ENCODE peak calls at places on chromosomes 7 and 10, in four cellular contexts. H, M, Y and F are unnamed samples.

GRCh38 chr10:117652228-117653169 is 110.0 kb downstream of the EMX2 start:
- DNase-seq in H (no peak), M (peak; percentile 16), Y (no peak), F (no peak)

GRCh38 chr10:89556590-89556989 is 21.2 kb upstream of the SLC16A12 start:
- DNase-seq in H (peak; percentile 45), M (no peak), Y (no peak), F (no peak)

GRCh38 chr10:124721295-124722052 is 22.7 kb downstream of the FAM53B start:
- DNase-seq in H (no peak), M (no peak), Y (no peak), F (no peak)

GRCh38 chr10:133159950-133160812 is at the start of gene KNDC1:
- DNase-seq in H (peak; percentile 17), M (no peak), Y (peak; percentile 75), F (peak; percentile 32)

GRCh38 chr7:27113991-27114866 is 11.7 kb upstream of the HOXA2 start:
- DNase-seq in H (peak; percentile 69), M (peak; percentile 68), Y (peak; percentile 41), F (peak; percentile 71)

GRCh38 chr10:11610855-11611247 is 599 bp downstream of the USP6NL start:
- DNase-seq in H (peak; percentile 37), M (peak; percentile 28), Y (peak; percentile 46), F (peak; percentile 19)

GRCh38 chr7:4163565-4164203 is 518.4 kb upstream of the FOXK1 start:
- DNase-seq in H (no peak), M (no peak), Y (no peak), F (no peak)

GRCh38 chr7:87875151-87876039 is 765 bp downstream of the SLC25A40 start:
- DNase-seq in H (peak; percentile 2), M (peak; percentile 9), Y (peak; percentile 59), F (no peak)

GRCh38 chr10:112972606-112973005 is 22.6 kb downstream of the TCF7L2 start:
- DNase-seq in H (no peak), M (no peak), Y (no peak), F (no peak)

GRCh38 chr7:134477954-134478353 is 19.1 kb upstream of the AKR1B1 start:
- DNase-seq in H (peak; percentile 22), M (no peak), Y (no peak), F (no peak)

GRCh38 chr7:22920664-22921063 is 93.3 kb downstream of the HYCC1 start:
- DNase-seq in H (no peak), M (peak; percentile 24), Y (no peak), F (no peak)

GRCh38 chr10:123062726-123063125 is 53.9 kb downstream of the ACADSB start:
- DNase-seq in H (no peak), M (no peak), Y (no peak), F (no peak)

GRCh38 chr10:94307046-94307615 is 55.6 kb downstream of the NOC3L start:
- DNase-seq in H (no peak), M (no peak), Y (no peak), F (no peak)

GRCh38 chr10:110865184-110865803 is 6.4 kb upstream of the PDCD4 start:
- DNase-seq in H (peak; percentile 27), M (peak; percentile 70), Y (no peak), F (peak; percentile 79)

GRCh38 chr10:34526758-34527730 is 288.1 kb downstream of the PARD3 start:
- DNase-seq in H (peak; percentile 98), M (peak; percentile 86), Y (peak; percentile 79), F (peak; percentile 76)

GRCh38 chr7:45387837-45388236 is 186.3 kb upstream of the ADCY1 start:
- DNase-seq in H (no peak), M (no peak), Y (no peak), F (no peak)

GRCh38 chr7:25429731-25430130 is 201.4 kb upstream of the NPVF start:
- DNase-seq in H (no peak), M (no peak), Y (no peak), F (no peak)

GRCh38 chr10:58457761-58458616 is 54.7 kb upstream of the BICC1 start:
- DNase-seq in H (peak; percentile 98), M (peak; percentile 38), Y (no peak), F (no peak)

GRCh38 chr10:98404571-98405396 is 10.2 kb downstream of the PYROXD2 start:
- DNase-seq in H (peak; percentile 76), M (peak; percentile 60), Y (no peak), F (peak; percentile 20)
- H3K4me2 ChIP-seq in H (peak overlapping the region; percentile 50), M (peak overlapping the region; percentile 38), Y (no peak overlapping the region), F (peak overlapping the region; percentile 73)

DNA sequence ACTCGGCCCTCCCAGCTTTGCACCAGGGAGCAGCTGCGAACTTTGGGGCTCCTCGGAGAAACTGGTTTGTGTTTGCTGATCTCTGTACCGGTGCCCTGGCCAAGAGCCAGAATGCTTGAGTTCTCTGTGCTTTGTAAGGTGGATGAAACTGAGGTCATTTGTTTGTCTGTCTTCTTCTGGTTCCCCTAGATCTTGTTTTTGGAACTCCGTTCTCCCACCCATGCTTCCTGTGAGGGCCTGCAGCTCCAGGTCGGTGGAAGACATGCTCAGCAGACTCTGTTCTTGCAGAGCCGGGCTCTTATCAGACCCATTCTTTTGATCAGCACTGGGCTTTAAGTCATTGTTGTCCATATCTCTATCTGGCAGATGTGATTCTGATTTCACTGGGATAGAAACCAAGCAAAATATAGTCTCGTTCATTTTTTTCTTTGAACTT is 31.4 kb downstream of the JCAD start:
- DNase-seq in H (no peak), M (no peak), Y (no peak), F (no peak)
- TF ChIP-seq CTCF in H (no peak), M (no peak), Y (no peak), F (no peak)

DNA sequence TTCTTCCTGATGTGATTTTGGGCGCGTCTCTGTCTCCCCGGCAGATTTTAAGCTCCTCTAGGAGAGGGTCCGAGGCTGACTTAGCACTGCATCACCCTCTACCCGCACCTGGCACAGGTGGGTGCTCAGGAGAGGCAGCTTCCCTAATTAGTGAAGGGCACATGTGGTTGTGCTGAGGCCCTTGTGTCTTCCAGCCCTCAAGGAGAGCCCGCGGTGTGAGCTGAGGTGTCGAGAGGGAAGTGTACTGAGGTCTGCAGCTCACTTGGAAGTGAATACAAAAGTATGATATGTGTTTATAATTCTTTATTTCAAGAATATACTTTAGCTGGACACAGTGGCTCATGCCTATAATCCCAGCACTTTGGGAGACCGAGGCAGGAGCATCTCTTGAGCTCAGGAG is 20.4 kb upstream of the JAKMIP3 start:
- DNase-seq in H (no peak), M (no peak), Y (no peak), F (no peak)
- H3K4me2 ChIP-seq in H (no peak overlapping the region), M (no peak overlapping the region), Y (no peak overlapping the region), F (no peak overlapping the region)

GRCh38 chr7:37352974-37353948 is 95.4 kb downstream of the ELMO1 start:
- DNase-seq in H (no peak), M (no peak), Y (peak; percentile 67), F (no peak)
- TF ChIP-seq CTCF in H (no peak), M (no peak), Y (peak; percentile 61), F (peak; percentile 63)

DNA sequence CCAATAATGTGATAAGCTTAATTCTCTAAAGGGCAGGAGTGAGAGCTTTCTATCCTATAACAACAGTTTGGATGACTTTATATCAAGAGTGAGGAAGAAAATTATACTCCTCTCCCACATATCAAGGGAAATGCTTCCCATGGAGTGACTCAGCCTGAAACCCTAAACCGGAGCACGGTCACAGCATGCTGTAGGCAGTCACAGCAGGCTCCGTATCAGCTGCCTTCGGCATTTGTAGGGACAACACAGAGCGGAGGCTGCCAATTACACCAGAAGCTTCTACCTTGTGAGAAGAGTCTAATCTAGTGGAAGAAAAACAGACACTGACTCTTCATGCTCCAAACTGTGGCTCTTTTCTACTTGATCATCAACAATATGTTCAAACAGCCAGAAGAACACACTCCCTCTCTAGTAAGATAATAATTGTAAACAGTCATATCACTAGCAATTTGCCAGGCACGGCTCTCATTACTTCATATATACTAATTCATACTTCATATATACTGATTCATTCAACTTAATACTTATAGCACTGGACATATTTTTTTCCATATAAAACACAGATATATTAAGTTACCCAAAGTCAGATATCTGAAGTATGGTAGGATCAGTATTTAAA is 65.9 kb downstream of the DGKB start:
- DNase-seq in H (peak; percentile 75), M (peak; percentile 56), Y (peak; percentile 88), F (peak; percentile 61)
- H3K4me2 ChIP-seq in H (no peak overlapping the region), M (peak overlapping the region; percentile 60), Y (peak overlapping the region; percentile 40), F (no peak overlapping the region)

GRCh38 chr7:8365499-8366110 is 67.8 kb upstream of the NXPH1 start:
- DNase-seq in H (no peak), M (peak; percentile 32), Y (peak; percentile 72), F (no peak)
- TF ChIP-seq CTCF in H (no peak), M (peak; percentile 29), Y (peak; percentile 88), F (peak; percentile 69)

DNA sequence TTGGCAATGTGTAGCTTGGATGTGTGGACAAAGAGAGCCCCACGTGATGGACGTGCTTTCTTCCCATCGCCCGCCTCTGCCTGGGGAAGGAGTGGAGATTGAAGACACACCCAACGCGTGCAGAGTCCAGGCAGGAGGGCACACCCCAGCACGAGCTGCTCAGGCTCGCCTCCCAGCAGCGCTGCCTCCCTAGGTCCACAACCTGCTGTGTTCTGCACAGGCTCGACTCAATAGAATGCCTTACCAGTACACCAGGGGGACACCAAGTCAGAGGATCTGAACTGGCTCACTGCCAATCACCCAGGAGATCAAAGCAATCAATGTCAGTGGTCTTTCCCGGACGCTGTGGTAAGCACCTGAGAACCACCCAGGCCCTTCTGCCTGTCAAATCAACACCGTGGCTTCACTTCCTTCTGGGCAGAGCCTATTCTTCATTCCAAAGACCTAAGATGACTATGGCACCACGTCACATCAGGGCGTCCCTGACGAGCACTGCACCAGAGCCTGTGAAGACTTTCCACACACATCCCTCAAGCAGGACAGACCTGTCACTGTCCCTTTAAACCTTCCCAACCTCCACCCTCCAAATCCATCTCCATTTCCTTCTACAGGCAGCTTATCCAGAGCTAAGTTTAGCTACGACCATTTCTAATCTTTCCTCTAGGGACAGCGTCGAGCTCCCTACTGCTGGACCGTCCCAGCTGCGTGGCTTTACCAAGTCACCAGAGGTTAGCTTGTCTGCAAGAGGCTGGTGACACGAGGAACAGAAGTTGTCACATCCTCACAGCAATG is 72.3 kb downstream of the AMZ1 start:
- DNase-seq in H (peak; percentile 54), M (no peak), Y (peak; percentile 86), F (peak; percentile 65)
- H3K4me2 ChIP-seq in H (no peak overlapping the region), M (no peak overlapping the region), Y (no peak overlapping the region), F (no peak overlapping the region)